ENCODE peak calls at places on chromosome 19, in four cellular contexts. One of them, this sample, is unnamed.

GRCh38 chr19:41646589-41647204 is 19.8 kb upstream of the CEACAM4 start:
- DNase-seq in HepG2: no peak
- DNase-seq in GM12878: no peak
- DNase-seq in K562: peak; percentile 37
- DNase-seq in this sample: peak; percentile 43

GRCh38 chr19:14516746-14517438 is 1.3 kb downstream of the DNAJB1 start:
- DNase-seq in HepG2: no peak
- DNase-seq in GM12878: no peak
- DNase-seq in K562: no peak
- DNase-seq in this sample: no peak

GRCh38 chr19:4139614-4140236 is 13.7 kb upstream of the CREB3L3 start:
- DNase-seq in HepG2: peak; percentile 58
- DNase-seq in GM12878: peak; percentile 48
- DNase-seq in K562: peak; percentile 86
- DNase-seq in this sample: peak; percentile 76

GRCh38 chr19:16326401-16327130 is 1.9 kb downstream of the KLF2 start:
- DNase-seq in HepG2: no peak
- DNase-seq in GM12878: no peak
- DNase-seq in K562: no peak
- DNase-seq in this sample: no peak

GRCh38 chr19:11464333-11465265 is 16.2 kb downstream of the ELAVL3 start:
- DNase-seq in HepG2: no peak
- DNase-seq in GM12878: no peak
- DNase-seq in K562: no peak
- DNase-seq in this sample: no peak

GRCh38 chr19:38565686-38566105 is 52.1 kb downstream of the MAP4K1 start:
- DNase-seq in HepG2: no peak
- DNase-seq in GM12878: no peak
- DNase-seq in K562: no peak
- DNase-seq in this sample: no peak

GRCh38 chr19:4101496-4101770 is 22.5 kb downstream of the MAP2K2 start:
- DNase-seq in HepG2: no peak
- DNase-seq in GM12878: no peak
- DNase-seq in K562: no peak
- DNase-seq in this sample: no peak

GRCh38 chr19:41941410-41942202 is 13.4 kb upstream of the ERFL start:
- DNase-seq in HepG2: no peak
- DNase-seq in GM12878: no peak
- DNase-seq in K562: no peak
- DNase-seq in this sample: no peak

GRCh38 chr19:35342430-35342829 is 5.3 kb upstream of the FFAR1 start:
- DNase-seq in HepG2: no peak
- DNase-seq in GM12878: no peak
- DNase-seq in K562: peak; percentile 21
- DNase-seq in this sample: no peak

GRCh38 chr19:13189600-13189999 is 39.4 kb downstream of the IER2 start:
- DNase-seq in HepG2: peak; percentile 40
- DNase-seq in GM12878: no peak
- DNase-seq in K562: no peak
- DNase-seq in this sample: no peak

GRCh38 chr19:13849991-13850909 is 26.7 kb upstream of the NANOS3 start:
- DNase-seq in HepG2: peak; percentile 53
- DNase-seq in GM12878: no peak
- DNase-seq in K562: peak; percentile 92
- DNase-seq in this sample: peak; percentile 83

GRCh38 chr19:18809149-18809978 is 18.3 kb upstream of the COMP start:
- DNase-seq in HepG2: no peak
- DNase-seq in GM12878: no peak
- DNase-seq in K562: no peak
- DNase-seq in this sample: no peak

GRCh38 chr19:18100710-18101109 is 3.1 kb downstream of the MAST3 start:
- DNase-seq in HepG2: peak; percentile 76
- DNase-seq in GM12878: no peak
- DNase-seq in K562: peak; percentile 37
- DNase-seq in this sample: no peak

GRCh38 chr19:56113071-56113632 is 7.9 kb downstream of the ZNF787 start:
- DNase-seq in HepG2: no peak
- DNase-seq in GM12878: no peak
- DNase-seq in K562: no peak
- DNase-seq in this sample: no peak

GRCh38 chr19:39306075-39306474 is 9.9 kb downstream of the IFNL1 start:
- DNase-seq in HepG2: no peak
- DNase-seq in GM12878: no peak
- DNase-seq in K562: no peak
- DNase-seq in this sample: no peak

GRCh38 chr19:35862528-35862927 is 5.8 kb downstream of the KIRREL2 start:
- DNase-seq in HepG2: peak; percentile 42
- DNase-seq in GM12878: no peak
- DNase-seq in K562: peak; percentile 54
- DNase-seq in this sample: no peak

GRCh38 chr19:33524024-33524664 is 2.6 kb upstream of the PEPD start:
- DNase-seq in HepG2: no peak
- DNase-seq in GM12878: no peak
- DNase-seq in K562: no peak
- DNase-seq in this sample: no peak

GRCh38 chr19:8611890-8612806 is 1.6 kb upstream of the ADAMTS10 start:
- DNase-seq in HepG2: no peak
- DNase-seq in GM12878: no peak
- DNase-seq in K562: no peak
- DNase-seq in this sample: peak; percentile 80

GRCh38 chr19:38255759-38256052 is 468 bp downstream of the PPP1R14A start:
- DNase-seq in HepG2: no peak
- DNase-seq in GM12878: no peak
- DNase-seq in K562: no peak
- DNase-seq in this sample: no peak

GRCh38 chr19:12777217-12778019 is 2.1 kb upstream of the HOOK2 start:
- DNase-seq in HepG2: peak; percentile 50
- DNase-seq in GM12878: no peak
- DNase-seq in K562: peak; percentile 89
- DNase-seq in this sample: peak; percentile 77

GRCh38 chr19:23002690-23003422 is at the start of gene ZNF728:
- DNase-seq in HepG2: no peak
- DNase-seq in GM12878: no peak
- DNase-seq in K562: peak; percentile 48
- DNase-seq in this sample: no peak

GRCh38 chr19:44951179-44952159 is 3.7 kb upstream of the CLPTM1 start:
- DNase-seq in HepG2: peak; percentile 85
- DNase-seq in GM12878: no peak
- DNase-seq in K562: peak; percentile 87
- DNase-seq in this sample: peak; percentile 85
- TF ChIP-seq POLR2AphosphoS2 in HepG2: no peak
- TF ChIP-seq POLR2AphosphoS2 in GM12878: no peak
- TF ChIP-seq POLR2AphosphoS2 in K562: no peak
- TF ChIP-seq POLR2AphosphoS2 in this sample: no peak

GRCh38 chr19:49973987-49974386 is 13.0 kb upstream of the SIGLEC11 start:
- DNase-seq in HepG2: no peak
- DNase-seq in GM12878: no peak
- DNase-seq in K562: no peak
- DNase-seq in this sample: no peak
- TF ChIP-seq POLR2AphosphoS2 in HepG2: no peak
- TF ChIP-seq POLR2AphosphoS2 in GM12878: no peak
- TF ChIP-seq POLR2AphosphoS2 in K562: no peak
- TF ChIP-seq POLR2AphosphoS2 in this sample: no peak

GRCh38 chr19:7458675-7459074 is 30.2 kb downstream of the PEX11G start:
- DNase-seq in HepG2: no peak
- DNase-seq in GM12878: no peak
- DNase-seq in K562: no peak
- DNase-seq in this sample: no peak

GRCh38 chr19:7461841-7462629 is 26.8 kb downstream of the PEX11G start:
- DNase-seq in HepG2: no peak
- DNase-seq in GM12878: no peak
- DNase-seq in K562: no peak
- DNase-seq in this sample: no peak

GRCh38 chr19:7459773-7460172 is 29.1 kb downstream of the PEX11G start:
- DNase-seq in HepG2: no peak
- DNase-seq in GM12878: no peak
- DNase-seq in K562: no peak
- DNase-seq in this sample: no peak

GRCh38 chr19:7463575-7463974 is 25.3 kb downstream of the PEX11G start:
- DNase-seq in HepG2: no peak
- DNase-seq in GM12878: no peak
- DNase-seq in K562: no peak
- DNase-seq in this sample: no peak

DNA sequence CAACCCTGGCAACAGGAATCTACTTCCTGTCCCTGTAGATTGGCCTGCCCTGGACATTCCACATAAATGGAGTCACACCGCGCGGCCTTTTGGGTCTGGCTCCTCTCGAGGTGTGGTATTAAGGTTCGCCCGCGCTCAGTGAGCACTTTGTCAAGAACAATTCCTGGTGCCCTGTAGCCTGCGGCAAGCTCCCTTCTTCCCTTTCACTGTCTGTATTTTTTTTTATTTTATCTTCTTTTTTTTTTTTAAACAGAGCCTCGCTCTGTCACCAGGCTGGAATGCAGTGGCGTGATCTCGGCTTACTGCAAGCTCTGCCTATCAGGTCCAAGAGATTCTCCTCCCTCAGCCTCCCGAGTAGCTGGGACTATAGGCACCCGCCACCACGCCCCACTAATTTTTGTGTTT is 28.3 kb downstream of the PEX11G start:
- DNase-seq in HepG2: no peak
- DNase-seq in GM12878: no peak
- DNase-seq in K562: no peak
- DNase-seq in this sample: no peak
- TF ChIP-seq POLR2AphosphoS2 in HepG2: no peak
- TF ChIP-seq POLR2AphosphoS2 in GM12878: no peak
- TF ChIP-seq POLR2AphosphoS2 in K562: no peak
- TF ChIP-seq POLR2AphosphoS2 in this sample: no peak

GRCh38 chr19:29678484-29679106 is 13.3 kb downstream of the PLEKHF1 start:
- DNase-seq in HepG2: peak; percentile 22
- DNase-seq in GM12878: no peak
- DNase-seq in K562: peak; percentile 28
- DNase-seq in this sample: no peak
- TF ChIP-seq POLR2AphosphoS2 in HepG2: no peak
- TF ChIP-seq POLR2AphosphoS2 in GM12878: no peak
- TF ChIP-seq POLR2AphosphoS2 in K562: no peak
- TF ChIP-seq POLR2AphosphoS2 in this sample: no peak

GRCh38 chr19:6691342-6691741 is 21.4 kb upstream of the TNFSF14 start:
- DNase-seq in HepG2: no peak
- DNase-seq in GM12878: no peak
- DNase-seq in K562: no peak
- DNase-seq in this sample: no peak

GRCh38 chr19:6693681-6694080 is 23.7 kb upstream of the TNFSF14 start:
- DNase-seq in HepG2: peak; percentile 36
- DNase-seq in GM12878: no peak
- DNase-seq in K562: peak; percentile 83
- DNase-seq in this sample: peak; percentile 42

GRCh38 chr19:6690160-6690885 is 20.4 kb upstream of the TNFSF14 start:
- DNase-seq in HepG2: no peak
- DNase-seq in GM12878: no peak
- DNase-seq in K562: no peak
- DNase-seq in this sample: no peak

GRCh38 chr19:6693056-6693471 is 23.1 kb upstream of the TNFSF14 start:
- DNase-seq in HepG2: no peak
- DNase-seq in GM12878: no peak
- DNase-seq in K562: no peak
- DNase-seq in this sample: no peak

GRCh38 chr19:6692027-6692426 is 22.1 kb upstream of the TNFSF14 start:
- DNase-seq in HepG2: no peak
- DNase-seq in GM12878: no peak
- DNase-seq in K562: no peak
- DNase-seq in this sample: no peak
- TF ChIP-seq POLR2AphosphoS2 in HepG2: peak; percentile 12
- TF ChIP-seq POLR2AphosphoS2 in GM12878: no peak
- TF ChIP-seq POLR2AphosphoS2 in K562: no peak
- TF ChIP-seq POLR2AphosphoS2 in this sample: no peak

GRCh38 chr19:30119180-30119920 is 177.3 kb downstream of the URI1 start:
- DNase-seq in HepG2: no peak
- DNase-seq in GM12878: no peak
- DNase-seq in K562: no peak
- DNase-seq in this sample: no peak
- TF ChIP-seq POLR2AphosphoS2 in HepG2: no peak
- TF ChIP-seq POLR2AphosphoS2 in GM12878: no peak
- TF ChIP-seq POLR2AphosphoS2 in K562: no peak
- TF ChIP-seq POLR2AphosphoS2 in this sample: no peak

DNA sequence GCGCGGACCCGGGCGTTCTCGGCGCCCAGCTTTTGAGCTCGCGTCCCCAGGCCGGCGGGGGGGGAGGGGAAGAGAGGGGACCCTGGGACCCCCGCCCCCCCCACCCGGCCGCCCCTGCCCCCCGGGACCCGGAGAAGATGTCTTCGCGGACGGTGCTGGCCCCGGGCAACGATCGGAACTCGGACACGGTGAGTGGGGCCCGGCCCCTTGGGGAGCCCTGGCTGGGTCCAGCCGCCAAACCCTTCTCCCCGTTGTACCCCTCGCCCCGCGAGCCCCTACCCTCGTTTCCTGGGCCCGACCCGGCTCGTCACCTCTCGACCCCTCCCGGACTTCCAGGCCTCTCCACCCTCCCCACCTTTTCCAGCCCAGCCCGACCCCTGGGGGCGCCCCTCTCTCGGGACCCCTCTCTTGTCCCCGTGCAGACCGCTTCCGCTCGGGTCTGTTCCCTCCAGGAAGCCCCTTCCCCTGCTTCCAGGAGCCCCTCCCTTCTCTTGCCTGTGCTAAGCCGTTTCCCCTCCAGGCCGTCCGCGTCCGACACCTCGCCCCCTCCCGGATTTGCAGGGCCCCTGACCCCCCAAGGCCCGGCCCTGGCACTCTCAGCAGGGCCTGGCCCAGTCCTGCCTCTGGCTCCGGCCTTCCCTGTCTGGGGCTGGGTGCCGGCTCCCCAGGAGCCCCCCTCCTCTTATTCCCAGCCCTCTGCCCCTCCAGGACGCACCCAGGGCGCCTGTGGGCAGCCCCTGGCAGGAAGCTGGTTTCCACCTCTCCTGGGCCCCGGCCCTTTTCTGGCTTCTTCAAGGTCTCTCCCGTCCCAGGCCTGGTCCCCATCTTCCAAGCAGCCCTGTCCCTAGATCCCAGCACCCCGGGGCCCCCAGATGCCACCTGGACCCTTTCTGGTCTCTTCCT is 632 bp downstream of the MARK4 start:
- DNase-seq in HepG2: no peak
- DNase-seq in GM12878: no peak
- DNase-seq in K562: no peak
- DNase-seq in this sample: no peak
- TF ChIP-seq POLR2AphosphoS2 in HepG2: no peak
- TF ChIP-seq POLR2AphosphoS2 in GM12878: no peak
- TF ChIP-seq POLR2AphosphoS2 in K562: no peak
- TF ChIP-seq POLR2AphosphoS2 in this sample: no peak